ENCODE peak calls at places on chromosomes 6 and 20, in five cellular contexts. N, B, C, T and A are unnamed samples.

GRCh38 chr20:39081255-39081654 is 119.1 kb downstream of the DHX35 start:
- DNase-seq in N (peak; percentile 72), B (peak; percentile 75), C (peak; percentile 94), T (peak; percentile 78), A (peak; percentile 92)

GRCh38 chr6:133426038-133426437 is 184.9 kb downstream of the EYA4 start:
- DNase-seq in N (no peak), B (no peak), C (no peak), T (no peak), A (no peak)

GRCh38 chr6:113672691-113673149 is 184.4 kb upstream of the MARCKS start:
- DNase-seq in N (peak; percentile 36), B (peak; percentile 37), C (no peak), T (peak; percentile 8), A (peak; percentile 94)

GRCh38 chr6:132131777-132132176 is 180.6 kb upstream of the CCN2 start:
- DNase-seq in N (peak; percentile 99), B (peak; percentile 100), C (no peak), T (no peak), A (peak; percentile 94)

GRCh38 chr6:136843210-136843609 is 20.8 kb downstream of the PEX7 start:
- DNase-seq in N (no peak), B (no peak), C (no peak), T (no peak), A (no peak)

GRCh38 chr6:166512567-166512966 is 73.9 kb downstream of the RAMACL start:
- DNase-seq in N (no peak), B (no peak), C (no peak), T (no peak), A (no peak)

GRCh38 chr6:145749632-145750031 is 14.3 kb upstream of the EPM2A start:
- DNase-seq in N (peak; percentile 83), B (peak; percentile 85), C (no peak), T (no peak), A (peak; percentile 4)

GRCh38 chr6:165439928-165440554 is 130.6 kb upstream of the C6orf118 start:
- DNase-seq in N (peak; percentile 54), B (peak; percentile 73), C (no peak), T (peak; percentile 26), A (no peak)

GRCh38 chr6:116011520-116011919 is 49.2 kb downstream of the FRK start:
- DNase-seq in N (no peak), B (no peak), C (no peak), T (no peak), A (no peak)

GRCh38 chr6:113011803-113012202 is 664.7 kb downstream of the RFPL4B start:
- DNase-seq in N (no peak), B (peak; percentile 61), C (no peak), T (no peak), A (no peak)

GRCh38 chr6:35318845-35319220 is 21.2 kb downstream of the DEF6 start:
- DNase-seq in N (no peak), B (no peak), C (no peak), T (no peak), A (no peak)
- H3K4me3 ChIP-seq in N (peak overlapping the region; percentile 46), B (peak overlapping the region; percentile 35), C (peak overlapping the region; percentile 38), T (peak overlapping the region; percentile 52), A (no peak overlapping the region)

DNA sequence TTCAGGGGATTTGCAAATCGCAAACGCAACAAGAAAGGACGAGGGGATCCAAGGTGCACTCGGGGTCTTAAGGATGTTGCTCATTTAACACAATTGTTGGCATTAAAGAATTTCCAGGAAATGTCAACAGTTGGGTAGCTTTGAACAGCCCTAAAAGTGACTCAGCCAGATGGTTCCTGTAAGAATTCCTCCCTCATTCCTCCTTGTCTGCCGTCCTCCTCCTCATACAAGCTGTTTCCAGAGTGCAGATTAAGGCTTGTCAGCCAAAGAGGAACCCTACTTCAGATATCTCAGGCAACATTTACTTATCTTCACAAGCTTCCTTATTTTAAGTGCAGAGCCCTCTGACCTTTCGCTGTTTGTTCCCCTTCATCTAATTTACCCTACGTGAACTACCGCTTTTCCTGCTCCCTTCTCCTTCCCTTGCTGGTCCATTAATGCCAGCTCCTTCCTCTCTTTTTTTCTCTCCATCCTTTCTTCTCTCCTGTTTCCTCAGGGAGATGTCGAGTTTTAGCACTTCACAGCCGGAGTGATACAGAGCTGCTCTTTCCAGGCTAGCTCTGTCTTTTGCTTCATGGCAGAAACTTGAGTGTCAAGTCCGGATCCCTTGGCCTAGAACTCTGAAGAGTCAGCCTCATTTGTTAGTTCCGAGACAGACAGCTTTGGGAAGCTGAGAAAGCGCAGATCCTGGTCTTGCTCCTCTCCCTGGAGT is 26.1 kb upstream of the TBC1D7 start:
- DNase-seq in N (peak; percentile 74), B (peak; percentile 81), C (no peak), T (no peak), A (peak; percentile 64)
- H2AFZ ChIP-seq in N (peak overlapping the region; percentile 36), B (peak overlapping the region; percentile 11), C (peak overlapping the region; percentile 14), T (no peak overlapping the region), A (no peak overlapping the region)

GRCh38 chr6:141451508-141452353 is 681.0 kb upstream of the GJE1 start:
- DNase-seq in N (peak; percentile 51), B (peak; percentile 83), C (no peak), T (peak; percentile 48), A (peak; percentile 8)
- H2BK5ac ChIP-seq in N (peak overlapping the region; percentile 4), B (peak overlapping the region; percentile 99), C (peak overlapping the region; percentile 89), T (no peak overlapping the region), A (no peak overlapping the region)

GRCh38 chr6:127486934-127487333 is 27.7 kb upstream of the KIAA0408 start:
- DNase-seq in N (no peak), B (no peak), C (no peak), T (no peak), A (no peak)

GRCh38 chr6:127482318-127482717 is 23.1 kb upstream of the KIAA0408 start:
- DNase-seq in N (no peak), B (no peak), C (no peak), T (no peak), A (no peak)

GRCh38 chr6:127481628-127482027 is 22.4 kb upstream of the KIAA0408 start:
- DNase-seq in N (peak; percentile 29), B (peak; percentile 68), C (no peak), T (no peak), A (no peak)

GRCh38 chr6:127483399-127484055 is 24.3 kb upstream of the KIAA0408 start:
- DNase-seq in N (no peak), B (no peak), C (peak; percentile 49), T (no peak), A (no peak)

DNA sequence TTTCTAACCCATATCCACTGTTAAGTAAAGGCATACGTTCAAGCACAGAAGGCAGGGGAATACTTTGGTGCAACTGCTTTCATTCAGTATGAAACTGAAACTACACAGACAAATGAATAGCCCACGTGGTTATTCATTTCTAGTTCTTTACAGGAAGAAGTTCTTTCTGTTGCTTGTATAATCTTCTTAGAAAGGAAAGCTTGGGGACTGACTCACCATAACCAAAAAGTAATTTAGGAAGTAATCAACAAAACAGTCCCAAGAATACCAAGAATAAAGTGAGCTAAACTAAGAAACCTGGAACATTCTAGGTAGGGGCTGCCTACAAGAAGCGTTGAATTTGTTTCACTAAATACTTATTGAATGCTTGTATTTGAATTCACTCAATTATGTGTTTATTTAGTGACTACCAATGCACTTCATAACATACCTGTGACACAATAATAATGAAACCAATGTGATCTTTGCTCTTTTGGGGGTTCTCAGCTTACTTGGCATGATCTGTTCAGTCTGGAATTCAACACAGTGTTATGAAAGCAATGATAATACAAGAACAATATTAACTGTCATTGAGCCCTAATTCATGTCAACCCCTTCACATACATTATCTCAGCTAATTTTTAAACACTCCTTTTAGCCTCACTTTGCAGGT is 25.1 kb upstream of the KIAA0408 start:
- DNase-seq in N (peak; percentile 65), B (peak; percentile 70), C (no peak), T (no peak), A (no peak)
- H3K4me3 ChIP-seq in N (no peak overlapping the region), B (no peak overlapping the region), C (no peak overlapping the region), T (no peak overlapping the region), A (no peak overlapping the region)

DNA sequence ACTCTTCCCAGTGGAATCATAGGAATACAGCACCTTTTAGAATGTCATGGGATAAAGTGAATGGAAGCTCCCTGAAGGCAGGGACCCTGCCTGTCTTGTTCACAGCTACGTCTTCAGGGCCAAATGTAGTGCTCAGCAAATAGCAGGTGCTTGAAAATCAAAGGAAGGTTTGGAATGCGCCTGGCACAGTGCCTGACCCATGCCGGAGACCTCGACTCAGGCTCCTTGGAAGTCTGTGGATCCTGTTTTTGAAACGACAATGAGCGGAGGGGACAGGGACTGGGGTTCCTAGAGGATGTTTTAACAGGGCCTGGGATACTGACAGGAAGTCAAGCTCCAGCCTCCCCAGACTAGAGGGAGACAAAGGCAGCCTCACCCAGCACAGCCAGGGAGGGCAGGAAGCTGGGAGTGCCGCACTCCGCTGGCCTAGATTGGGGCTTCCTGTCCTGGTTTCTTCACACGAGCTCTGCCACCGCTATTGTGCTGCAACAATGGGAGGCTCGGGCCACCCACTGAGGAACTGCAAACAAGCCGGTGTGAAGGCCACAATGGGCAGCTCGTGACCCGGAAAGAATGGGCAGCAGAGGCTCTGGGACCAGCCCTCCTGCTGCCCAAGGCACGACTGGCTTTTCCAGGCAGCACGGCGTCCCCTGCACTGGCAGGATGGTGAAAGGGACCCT is 76.7 kb downstream of the PREX1 start:
- DNase-seq in N (no peak), B (no peak), C (peak; percentile 80), T (peak; percentile 92), A (no peak)
- H2AFZ ChIP-seq in N (no peak overlapping the region), B (peak overlapping the region; percentile 33), C (no peak overlapping the region), T (no peak overlapping the region), A (no peak overlapping the region)